ENCODE peak calls at places on chromosomes 13 and 19, in five cellular contexts. U is IMR-90, J is A549, H is heart right ventricle, Z is AG04450. E is an unnamed sample.

GRCh38 chr19:36528921-36529518 is 949 bp upstream of the ZNF260 start:
- DNase-seq in J (peak), H (no peak), Z (no peak), U (no peak), E (no peak)

GRCh38 chr13:21481359-21481758 is 22.3 kb upstream of the ZDHHC20 start:
- DNase-seq in Z (no peak), H (no peak), J (no peak), U (no peak), E (no peak)

GRCh38 chr13:33379597-33379996 is 94.0 kb upstream of the STARD13 start:
- DNase-seq in U (no peak), Z (no peak), J (no peak), H (no peak), E (no peak)

GRCh38 chr13:94761407-94761806 is 49.1 kb upstream of the SOX21 start:
- DNase-seq in Z (no peak), J (no peak), U (no peak), H (no peak), E (no peak)

GRCh38 chr19:7505682-7506384 is 10.1 kb upstream of the ZNF358 start:
- DNase-seq in U (no peak), J (no peak), H (no peak), Z (no peak), E (no peak)

GRCh38 chr19:7288977-7289376 is 5.2 kb downstream of the INSR start:
- DNase-seq in H (no peak), Z (no peak), J (no peak), U (no peak), E (no peak)

GRCh38 chr19:51735759-51736449 is 12.1 kb upstream of the HAS1 start:
- DNase-seq in H (no peak), Z (no peak), J (no peak), U (peak), E (no peak)

GRCh38 chr19:46823049-46823448 is 27.6 kb downstream of the AP2S1 start:
- DNase-seq in J (no peak), U (no peak), Z (no peak), H (no peak), E (no peak)

GRCh38 chr13:113852536-113853517 is 11.0 kb downstream of the GAS6 start:
- DNase-seq in U (no peak), H (no peak), Z (no peak), J (no peak), E (no peak)

GRCh38 chr13:43874512-43875092 is 4.9 kb downstream of the CCDC122 start:
- DNase-seq in J (peak), U (peak), Z (no peak), H (no peak), E (no peak)

GRCh38 chr13:48110930-48111721 is 16.2 kb upstream of the MED4 start:
- DNase-seq in U (no peak), Z (no peak), H (peak), J (no peak), E (no peak)

GRCh38 chr13:101565327-101565726 is 112.9 kb downstream of the ITGBL1 start:
- DNase-seq in U (no peak), Z (no peak), H (no peak), J (no peak), E (no peak)

GRCh38 chr19:46736544-46737274 is 9.1 kb upstream of the FKRP start:
- DNase-seq in J (no peak), U (no peak), H (peak), Z (no peak), E (no peak)

GRCh38 chr19:55812449-55812848 is 19.4 kb downstream of the NLRP11 start:
- DNase-seq in J (no peak), H (no peak), Z (no peak), U (no peak), E (no peak)

GRCh38 chr13:60509601-60510386 is 112.8 kb downstream of the TDRD3 start:
- DNase-seq in Z (no peak), J (no peak), U (peak), H (no peak), E (peak)

GRCh38 chr13:45238945-45239795 is 38.3 kb upstream of the KCTD4 start:
- DNase-seq in U (peak), Z (no peak), J (no peak), H (no peak), E (no peak)

GRCh38 chr13:44726214-44726613 is 150.1 kb upstream of the TSC22D1 start:
- DNase-seq in H (no peak), U (peak), Z (peak), J (no peak), E (no peak)

GRCh38 chr13:24392972-24393371 is 83.6 kb downstream of the C1QTNF9 start:
- DNase-seq in Z (no peak), H (no peak), U (no peak), J (no peak), E (no peak)

GRCh38 chr13:33185853-33186252 is 99.7 kb downstream of the STARD13 start:
- DNase-seq in Z (no peak), U (no peak), H (no peak), J (no peak), E (no peak)

GRCh38 chr13:97253581-97254293 is 31.6 kb downstream of the MBNL2 start:
- DNase-seq in U (no peak), J (no peak), Z (no peak), H (no peak), E (no peak)

GRCh38 chr19:47476438-47476972 is 4.8 kb upstream of the SLC8A2 start:
- DNase-seq in Z (no peak), J (no peak), H (no peak), U (no peak), E (no peak)

GRCh38 chr13:76854894-76855293 is 31.3 kb downstream of the KCTD12 start:
- DNase-seq in H (no peak), U (peak), J (no peak), Z (no peak), E (peak)

GRCh38 chr13:96661612-96662011 is 332.7 kb downstream of the OXGR1 start:
- DNase-seq in H (no peak), J (no peak), U (no peak), Z (no peak), E (no peak)

GRCh38 chr13:19056984-19057490 is 124.6 kb downstream of the TUBA3C start:
- DNase-seq in U (no peak), Z (no peak), J (no peak), H (no peak), E (no peak)

GRCh38 chr13:110271313-110271712 is 35.6 kb downstream of the COL4A1 start:
- DNase-seq in U (no peak), Z (no peak), H (no peak), J (no peak), E (no peak)

GRCh38 chr19:15138427-15138826 is 31.2 kb downstream of the SYDE1 start:
- DNase-seq in J (no peak), U (peak), H (no peak), Z (no peak), E (no peak)

GRCh38 chr19:42540071-42540553 is 11.8 kb upstream of the CEACAM1 start:
- DNase-seq in J (no peak), U (no peak), H (no peak), Z (no peak), E (no peak)

GRCh38 chr13:77878186-77878585 is 40.4 kb downstream of the EDNRB start:
- DNase-seq in J (no peak), Z (no peak), H (no peak), U (peak), E (no peak)

GRCh38 chr19:13978306-13978705 is 26.0 kb downstream of the DCAF15 start:
- DNase-seq in J (no peak), H (peak), U (no peak), Z (no peak), E (no peak)

GRCh38 chr19:13976446-13976845 is 24.1 kb downstream of the DCAF15 start:
- DNase-seq in J (no peak), U (no peak), H (no peak), Z (no peak), E (no peak)

GRCh38 chr19:13979224-13979623 is 26.9 kb downstream of the RFX1 start:
- DNase-seq in J (no peak), Z (no peak), H (no peak), U (no peak), E (no peak)

GRCh38 chr19:13978721-13979191 is 26.4 kb downstream of the DCAF15 start:
- DNase-seq in H (no peak), U (no peak), Z (no peak), J (no peak), E (no peak)

GRCh38 chr19:13977803-13978202 is 25.5 kb downstream of the DCAF15 start:
- DNase-seq in H (no peak), J (no peak), Z (no peak), U (no peak), E (no peak)
- H3K4me3 ChIP-seq in H (no peak), J (no peak), Z (no peak), U (no peak), E (no peak)

GRCh38 chr19:45500918-45501729 is 2.9 kb downstream of the PPM1N start:
- DNase-seq in U (no peak), H (no peak), Z (no peak), J (no peak), E (no peak)
- H3K4me3 ChIP-seq in U (no peak), H (no peak), Z (no peak), J (no peak), E (no peak)

DNA sequence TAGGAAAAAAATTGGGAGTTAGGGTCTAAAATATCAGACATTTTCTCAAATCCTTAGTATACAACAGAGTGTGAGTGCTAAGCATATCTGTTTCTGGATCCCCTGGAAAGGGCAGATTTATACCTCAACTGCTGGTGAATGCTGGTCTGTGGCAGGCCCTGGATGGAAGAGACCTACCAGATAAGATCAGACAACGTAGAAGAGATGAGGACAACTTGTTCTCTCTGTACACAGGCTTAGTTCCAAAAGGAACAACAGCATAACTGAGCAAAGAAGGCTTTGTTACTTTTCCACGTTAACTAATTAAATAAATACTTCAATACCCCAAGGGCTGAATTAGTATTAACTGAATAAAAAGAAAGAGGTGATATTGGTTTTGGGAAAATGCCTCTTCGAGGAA is 1277.3 kb downstream of the SLITRK5 start:
- DNase-seq in Z (no peak), H (no peak), U (no peak), J (no peak), E (no peak)
- H3K4me3 ChIP-seq in Z (no peak), H (no peak), U (no peak), J (no peak), E (no peak)

GRCh38 chr19:1249298-1249989 is 1.1 kb downstream of the MIDN start:
- DNase-seq in J (no peak), H (peak), Z (peak), U (peak), E (peak)

GRCh38 chr19:1251233-1251502 is 2.8 kb downstream of the MIDN start:
- DNase-seq in U (peak), J (no peak), Z (no peak), H (no peak), E (no peak)

GRCh38 chr19:1249990-1250298 is 1.6 kb downstream of the MIDN start:
- DNase-seq in U (no peak), Z (no peak), H (no peak), J (no peak), E (no peak)

GRCh38 chr19:1251503-1252220 is 3.3 kb downstream of the MIDN start:
- DNase-seq in J (no peak), U (no peak), H (peak), Z (no peak), E (no peak)

DNA sequence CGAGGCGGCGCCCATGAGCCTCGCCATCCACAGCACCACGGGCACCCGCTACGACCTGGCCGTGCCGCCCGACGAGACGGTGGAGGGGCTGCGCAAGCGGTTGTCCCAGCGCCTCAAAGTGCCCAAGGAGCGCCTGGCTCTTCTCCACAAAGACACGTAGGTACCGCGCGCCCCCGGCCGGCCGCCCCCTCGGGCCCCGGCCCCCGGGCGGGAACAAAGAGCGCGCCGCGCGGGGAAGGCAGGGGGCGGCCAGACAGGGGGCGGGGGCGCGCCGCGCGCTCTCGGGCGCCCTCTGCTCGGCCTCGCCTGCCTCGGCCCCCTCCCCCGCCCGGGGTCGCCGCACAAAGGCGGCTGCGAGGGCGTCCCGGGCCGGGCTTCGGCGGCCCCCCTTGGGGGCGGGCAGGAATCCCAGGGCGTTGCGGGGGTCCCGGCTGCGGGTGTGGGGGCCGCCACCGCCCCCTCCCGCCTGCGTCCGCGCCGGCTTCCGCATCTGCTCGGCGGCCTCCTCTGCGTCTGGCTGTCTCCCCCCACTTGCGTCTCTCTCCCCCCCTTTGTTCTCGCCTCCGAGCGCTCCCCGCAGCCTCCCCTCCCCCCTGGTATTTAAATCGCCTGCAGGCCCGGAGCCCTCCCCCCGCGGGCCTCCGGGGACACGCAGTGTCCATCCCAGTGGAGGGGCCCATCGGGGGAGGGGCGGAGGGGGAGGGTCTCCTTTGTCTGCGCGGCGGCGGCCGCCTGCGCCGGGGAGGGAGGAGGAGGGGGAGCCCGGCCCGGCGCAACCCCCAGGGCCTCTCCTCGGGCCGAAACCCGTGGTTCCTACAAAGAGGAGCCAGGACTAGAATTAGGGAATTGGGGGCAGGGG is 2.2 kb downstream of the MIDN start:
- DNase-seq in Z (no peak), H (no peak), U (peak), J (no peak), E (no peak)
- H3K4me3 ChIP-seq in Z (peak), H (peak), U (peak), J (peak), E (peak)

DNA sequence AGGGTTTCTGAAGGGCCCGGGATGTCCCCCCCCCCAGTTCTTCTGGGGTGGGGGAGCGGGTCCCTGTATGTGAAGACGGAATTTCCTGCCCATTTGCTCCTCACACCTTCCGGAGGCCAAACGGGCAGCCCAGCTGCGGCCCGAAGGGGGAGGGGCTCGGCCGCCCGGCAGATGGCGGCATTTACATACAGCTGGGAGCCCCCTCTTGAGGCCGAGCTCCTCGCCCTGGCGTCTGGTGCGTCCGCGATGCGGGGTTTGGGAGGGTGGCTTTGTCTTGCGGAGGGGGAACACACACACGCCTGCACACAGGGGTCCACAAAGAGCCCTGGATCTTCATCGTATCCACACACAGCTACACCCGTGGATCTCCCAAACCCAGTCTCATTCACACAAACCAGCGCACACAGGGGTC is 891 bp upstream of the DLL3 start:
- DNase-seq in H (peak), Z (no peak), J (no peak), U (peak), E (no peak)
- H3K4me3 ChIP-seq in H (no peak), Z (peak), J (peak), U (peak), E (no peak)

GRCh38 chr19:4198467-4199126 is 16.1 kb downstream of the ANKRD24 start:
- DNase-seq in U (no peak), H (no peak), Z (no peak), J (no peak), E (no peak)

GRCh38 chr19:4197228-4197624 is 14.7 kb downstream of the ANKRD24 start:
- DNase-seq in U (no peak), Z (no peak), H (no peak), J (no peak), E (no peak)

GRCh38 chr19:4196587-4197148 is 14.2 kb downstream of the ANKRD24 start:
- DNase-seq in J (no peak), H (no peak), Z (no peak), U (no peak), E (no peak)

GRCh38 chr19:4196009-4196408 is 13.5 kb downstream of the ANKRD24 start:
- DNase-seq in Z (no peak), U (no peak), J (no peak), H (no peak), E (no peak)

GRCh38 chr19:4197625-4198466 is 15.4 kb downstream of the ANKRD24 start:
- DNase-seq in Z (no peak), U (no peak), J (peak), H (no peak), E (no peak)
- H3K4me3 ChIP-seq in Z (no peak), U (no peak), J (peak), H (no peak), E (no peak)

GRCh38 chr19:13007292-13008045 is 12.2 kb downstream of the NFIX start:
- DNase-seq in H (peak), U (no peak), Z (no peak), J (no peak), E (no peak)
- H3K4me3 ChIP-seq in H (no peak), U (no peak), Z (no peak), J (no peak), E (no peak)

GRCh38 chr19:57103573-57104277 is 16.1 kb upstream of the USP29 start:
- DNase-seq in H (peak), Z (no peak), U (peak), J (peak), E (no peak)
- H3K4me3 ChIP-seq in H (peak), Z (no peak), U (peak), J (no peak), E (no peak)

GRCh38 chr19:45499196-45500180 is 1.2 kb downstream of the PPM1N start:
- DNase-seq in Z (no peak), H (peak), J (no peak), U (no peak), E (no peak)
- H3K4me3 ChIP-seq in Z (no peak), H (peak), J (no peak), U (no peak), E (no peak)